ENCODE peak calls at places on chromosomes 4 and X, in four cellular contexts. E, U, Z and T are unnamed samples. For H3K9me3 and H3K4me1, the result is how much of the 10 kb centered on the place peaks cover.

GRCh38 chr4:113436360-113436759 is 325.2 kb downstream of the CAMK2D start:
- DNase-seq in E (peak), U (no peak), Z (peak), T (peak)

GRCh38 chrX:109635151-109635550 is 10.2 kb upstream of the KCNE5 start:
- DNase-seq in E (peak), U (no peak), Z (no peak), T (peak)

GRCh38 chr4:184612089-184612488 is 37.2 kb downstream of the CASP3 start:
- DNase-seq in E (no peak), U (no peak), Z (no peak), T (no peak)

GRCh38 chr4:175929441-175929840 is 117.4 kb upstream of the GPM6A start:
- DNase-seq in E (no peak), U (no peak), Z (no peak), T (no peak)

GRCh38 chr4:184385705-184386141 is 88.6 kb downstream of the IRF2 start:
- DNase-seq in E (no peak), U (no peak), Z (no peak), T (no peak)

GRCh38 chr4:108209489-108209888 is 40.8 kb upstream of the LEF1 start:
- DNase-seq in E (no peak), U (no peak), Z (no peak), T (no peak)

GRCh38 chr4:52925531-52925968 is 63.4 kb downstream of the RASL11B start:
- DNase-seq in E (peak), U (no peak), Z (peak), T (no peak)

GRCh38 chr4:913280-913618 is 18.9 kb downstream of the GAK start:
- DNase-seq in E (no peak), U (peak), Z (no peak), T (no peak)

GRCh38 chr4:102601586-102602227 is 100.5 kb downstream of the NFKB1 start:
- DNase-seq in E (no peak), U (no peak), Z (no peak), T (no peak)

GRCh38 chrX:24485323-24485722 is 20.2 kb downstream of the PDK3 start:
- DNase-seq in E (no peak), U (no peak), Z (no peak), T (no peak)

GRCh38 chr4:19379318-19379717 is 872.4 kb upstream of the SLIT2 start:
- DNase-seq in E (no peak), U (no peak), Z (no peak), T (no peak)
- H3K9me3 ChIP-seq in E (under half), U (under half), Z (under half), T (under half)

GRCh38 chr4:3862640-3863420 is 96.6 kb downstream of the ADRA2C start:
- DNase-seq in E (no peak), U (peak), Z (no peak), T (no peak)
- H3K9ac ChIP-seq in E (no peak), U (no peak), Z (no peak), T (no peak)

GRCh38 chrX:130100180-130100579 is 10.1 kb downstream of the ELF4 start:
- DNase-seq in E (no peak), U (peak), Z (no peak), T (peak)
- H3K4me1 ChIP-seq in E (under half), U (under half), Z (under half), T (under half)

GRCh38 chr4:99651811-99652545 is 5.7 kb downstream of the C4orf54 start:
- DNase-seq in E (no peak), U (peak), Z (no peak), T (no peak)
- H3K9me3 ChIP-seq in E (under half), U (under half), Z (under half), T (under half)

GRCh38 chrX:70455366-70456202 is 10.9 kb downstream of the DLG3 start:
- DNase-seq in E (peak), U (no peak), Z (no peak), T (no peak)

GRCh38 chrX:70454441-70455365 is 10.1 kb downstream of the DLG3 start:
- DNase-seq in E (peak), U (peak), Z (peak), T (peak)

GRCh38 chrX:70456256-70456655 is 11.6 kb downstream of the DLG3 start:
- DNase-seq in E (peak), U (no peak), Z (no peak), T (no peak)

GRCh38 chrX:70452143-70452733 is 7.6 kb downstream of the DLG3 start:
- DNase-seq in E (peak), U (peak), Z (peak), T (peak)

DNA sequence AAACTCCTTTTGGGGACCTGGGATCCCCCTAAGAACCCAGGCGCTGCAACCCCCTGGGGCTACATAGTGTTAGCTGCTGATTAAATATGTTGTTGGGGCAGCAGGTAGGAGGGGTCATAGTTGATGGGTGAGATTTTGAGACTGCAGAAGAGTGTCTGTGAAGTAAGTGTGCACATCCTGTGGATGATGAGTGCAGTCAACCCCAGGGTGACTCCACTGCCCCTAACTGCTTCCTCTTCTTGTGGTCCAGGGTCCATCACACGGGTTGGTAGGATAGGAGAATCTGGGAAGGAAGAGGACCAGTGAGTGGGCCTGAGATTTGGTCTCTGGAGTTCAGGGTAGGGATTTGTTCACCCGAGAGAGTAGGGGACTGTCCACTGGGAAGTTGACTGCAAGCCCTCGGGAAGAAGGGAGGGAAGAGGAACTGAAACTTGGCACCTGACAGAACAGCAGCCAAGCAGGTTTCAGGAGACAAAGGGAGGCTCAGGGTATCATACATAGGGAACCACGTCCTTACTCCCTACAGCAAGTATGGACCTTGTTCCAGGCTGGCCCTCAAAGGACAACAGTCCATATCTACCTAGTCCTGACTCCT is 8.5 kb downstream of the DLG3 start:
- DNase-seq in E (no peak), U (no peak), Z (no peak), T (no peak)
- H3K9ac ChIP-seq in E (peak), U (peak), Z (no peak), T (peak)

GRCh38 chr4:99826016-99826415 is 9.4 kb downstream of the DAPP1 start:
- DNase-seq in E (no peak), U (no peak), Z (no peak), T (no peak)
- H3K4me1 ChIP-seq in E (under half), U (under half), Z (under half), T (under half)

DNA sequence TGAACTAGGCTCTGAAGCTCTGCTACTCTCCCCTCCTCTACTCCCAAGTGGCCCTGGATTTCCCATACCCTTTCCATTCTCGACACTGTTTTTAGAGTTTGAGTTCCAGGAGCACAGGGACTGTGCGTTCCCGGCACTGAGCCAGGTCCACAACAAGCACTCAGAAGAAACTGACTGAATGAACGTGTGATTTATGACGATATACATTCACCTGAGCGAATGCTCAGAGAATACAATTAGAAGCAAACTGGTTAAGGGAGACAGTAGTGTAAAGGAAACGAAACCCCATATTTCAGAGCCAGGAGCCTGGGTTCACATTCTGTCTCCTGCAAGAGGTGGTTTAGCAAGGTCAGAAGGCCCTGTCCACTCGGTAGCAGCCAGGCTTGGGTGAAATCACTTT is 1.4 kb upstream of the KIAA0232 start:
- DNase-seq in E (no peak), U (no peak), Z (no peak), T (no peak)
- H3K9me3 ChIP-seq in E (under half), U (under half), Z (under half), T (under half)

GRCh38 chr4:173176010-173176409 is 7.4 kb downstream of the GALNT7 start:
- DNase-seq in E (no peak), U (no peak), Z (no peak), T (no peak)
- H3K9ac ChIP-seq in E (no peak), U (no peak), Z (no peak), T (no peak)

GRCh38 chr4:168574581-168575295 is 77.9 kb downstream of the PALLD start:
- DNase-seq in E (no peak), U (no peak), Z (peak), T (peak)

GRCh38 chr4:168569909-168570276 is 73.0 kb downstream of the PALLD start:
- DNase-seq in E (no peak), U (no peak), Z (no peak), T (no peak)

GRCh38 chr4:168569066-168569908 is 72.4 kb downstream of the PALLD start:
- DNase-seq in E (no peak), U (no peak), Z (peak), T (no peak)

GRCh38 chr4:168573870-168574269 is 77.0 kb downstream of the PALLD start:
- DNase-seq in E (no peak), U (no peak), Z (no peak), T (peak)

GRCh38 chr4:168572002-168572401 is 75.2 kb downstream of the PALLD start:
- DNase-seq in E (no peak), U (no peak), Z (no peak), T (no peak)
- H3K4me1 ChIP-seq in E (under half), U (under half), Z (under half), T (under half)